ENCODE peak calls at places on chromosomes 2 and 18, in nine cellular contexts. W, A, L, U, F, X, Y, P and N are unnamed samples.

GRCh38 chr2:239757154-239757760 is 267.9 kb downstream of the NDUFA10 start:
- DNase-seq in P (no peak), Y (no peak), U (no peak), A (no peak), X (no peak), F (peak), L (no peak), W (no peak), N (no peak)

GRCh38 chr2:42951263-42951938 is 159.0 kb upstream of the HAAO start:
- DNase-seq in P (peak), A (peak), F (no peak), X (no peak), W (no peak), L (no peak), U (no peak), Y (no peak), N (no peak)

GRCh38 chr2:191041418-191042161 is 27.6 kb upstream of the STAT1 start:
- DNase-seq in L (no peak), Y (no peak), F (no peak), A (no peak), W (peak), U (peak), X (peak), P (no peak), N (no peak)

GRCh38 chr2:173956454-173956853 is 8.7 kb downstream of the SP3 start:
- DNase-seq in L (no peak), W (no peak), F (no peak), Y (no peak), P (no peak), X (no peak), A (no peak), U (no peak), N (no peak)

GRCh38 chr2:64325477-64325851 is 128.5 kb upstream of the LGALSL start:
- DNase-seq in Y (no peak), P (peak), F (no peak), A (no peak), U (no peak), W (no peak), X (no peak), L (no peak), N (no peak)

GRCh38 chr18:48203288-48203945 is 205.8 kb downstream of the ZBTB7C start:
- DNase-seq in Y (no peak), W (no peak), A (no peak), F (no peak), P (no peak), L (no peak), U (no peak), X (no peak), N (no peak)

GRCh38 chr2:239833728-239834109 is 191.4 kb downstream of the NDUFA10 start:
- DNase-seq in Y (no peak), F (no peak), L (no peak), A (no peak), U (no peak), W (no peak), X (no peak), P (no peak), N (no peak)

GRCh38 chr2:229265727-229266126 is 5.4 kb downstream of the PID1 start:
- DNase-seq in P (no peak), L (no peak), W (no peak), A (no peak), F (no peak), Y (no peak), X (no peak), U (no peak), N (no peak)

GRCh38 chr2:159549234-159549633 is 67.1 kb downstream of the BAZ2B start:
- DNase-seq in A (peak), F (no peak), Y (no peak), L (no peak), W (no peak), U (no peak), X (no peak), P (peak), N (no peak)

GRCh38 chr2:23092831-23093230 is 292.1 kb upstream of the KLHL29 start:
- DNase-seq in L (no peak), W (peak), Y (no peak), F (no peak), U (no peak), P (no peak), A (no peak), X (no peak), N (no peak)